ENCODE peak calls at places on chromosomes 12 and 14, in seven cellular contexts. B is neuronal stem cell, K is IMR-90, J is H9, H is mesendoderm, P is trophoblast cell, M is H1. R is an unnamed sample.

GRCh38 chr12:92608418-92609091 is 94.2 kb upstream of the PLEKHG7 start:
- DNase-seq in B (peak), K (peak), J (no peak), H (peak), P (peak), M (no peak), R (peak)

GRCh38 chr14:49769171-49769570 is 1.2 kb downstream of the KLHDC2 start:
- DNase-seq in B (no peak), K (peak), J (no peak), H (no peak), P (peak), M (no peak), R (no peak)

GRCh38 chr12:23221066-23221465 is 596.1 kb downstream of the ETNK1 start:
- DNase-seq in B (no peak), K (no peak), J (peak), H (peak), P (no peak), M (no peak), R (no peak)

GRCh38 chr12:132285311-132285741 is 44.1 kb downstream of the GALNT9 start:
- DNase-seq in B (no peak), K (no peak), J (no peak), H (no peak), P (no peak), M (no peak), R (no peak)

GRCh38 chr14:100658514-100658886 is 68.2 kb upstream of the DLK1 start:
- DNase-seq in B (no peak), K (no peak), J (peak), H (peak), P (no peak), M (no peak), R (no peak)

GRCh38 chr14:70640938-70641547 is 673 bp upstream of the TTC9 start:
- DNase-seq in B (peak), K (peak), J (peak), H (peak), P (peak), M (no peak), R (peak)

GRCh38 chr12:108853426-108853825 is 4.0 kb downstream of the SSH1 start:
- DNase-seq in B (no peak), K (no peak), J (no peak), H (no peak), P (no peak), M (no peak), R (no peak)

GRCh38 chr14:53022593-53022992 is 71.7 kb upstream of the FERMT2 start:
- DNase-seq in B (no peak), K (peak), J (no peak), H (no peak), P (no peak), M (no peak), R (no peak)

GRCh38 chr12:108207791-108208730 is 79.0 kb downstream of the WSCD2 start:
- DNase-seq in B (no peak), K (no peak), J (no peak), H (peak), P (no peak), M (no peak), R (no peak)

GRCh38 chr14:67680121-67680602 is 5.7 kb upstream of the VTI1B start:
- DNase-seq in B (no peak), K (peak), J (no peak), H (no peak), P (peak), M (no peak), R (peak)

GRCh38 chr12:14846878-14847580 is 3.7 kb upstream of the ART4 start:
- DNase-seq in B (no peak), K (no peak), J (no peak), H (no peak), P (no peak), M (no peak), R (no peak)

GRCh38 chr14:36556811-36557433 is 25.5 kb downstream of the NKX2-8 start:
- DNase-seq in B (no peak), K (peak), J (no peak), H (peak), P (peak), M (no peak), R (peak)

GRCh38 chr14:104678346-104678745 is 11.1 kb upstream of the INF2 start:
- DNase-seq in B (no peak), K (peak), J (no peak), H (peak), P (no peak), M (no peak), R (peak)

GRCh38 chr14:74737753-74738325 is 24.9 kb downstream of the FCF1 start:
- DNase-seq in B (no peak), K (peak), J (no peak), H (no peak), P (no peak), M (no peak), R (peak)

GRCh38 chr14:105061428-105062047 is 3.7 kb downstream of the GPR132 start:
- DNase-seq in B (no peak), K (no peak), J (no peak), H (no peak), P (no peak), M (no peak), R (no peak)

GRCh38 chr14:59454131-59454530 is 11.0 kb downstream of the GPR135 start:
- DNase-seq in B (no peak), K (peak), J (no peak), H (no peak), P (peak), M (no peak), R (peak)

GRCh38 chr12:119229837-119230236 is 51.1 kb downstream of the HSPB8 start:
- DNase-seq in B (peak), K (peak), J (peak), H (peak), P (peak), M (peak), R (peak)

GRCh38 chr12:128813883-128814282 is 9.9 kb downstream of the SLC15A4 start:
- DNase-seq in B (no peak), K (no peak), J (no peak), H (no peak), P (no peak), M (no peak), R (peak)

GRCh38 chr14:37078131-37078530 is 94.3 kb downstream of the SLC25A21 start:
- DNase-seq in B (no peak), K (no peak), J (no peak), H (no peak), P (no peak), M (no peak), R (peak)

GRCh38 chr12:51593539-51593938 is 2.5 kb downstream of the SCN8A start:
- DNase-seq in B (peak), K (peak), J (no peak), H (peak), P (peak), M (no peak), R (peak)

GRCh38 chr12:105278043-105278697 is 42.2 kb upstream of the APPL2 start:
- DNase-seq in B (no peak), K (peak), J (no peak), H (no peak), P (peak), M (no peak), R (no peak)

GRCh38 chr12:55713721-55714120 is 2.1 kb upstream of the BLOC1S1 start:
- DNase-seq in B (no peak), K (peak), J (no peak), H (no peak), P (peak), M (no peak), R (no peak)

GRCh38 chr14:100588671-100589070 is 1.5 kb upstream of the BEGAIN start:
- DNase-seq in B (no peak), K (no peak), J (no peak), H (no peak), P (no peak), M (no peak), R (no peak)

GRCh38 chr12:103773109-103773905 is 67.7 kb downstream of the NT5DC3 start:
- DNase-seq in B (no peak), K (peak), J (no peak), H (no peak), P (no peak), M (no peak), R (no peak)

GRCh38 chr12:75058228-75058627 is 151.4 kb downstream of the KCNC2 start:
- DNase-seq in B (no peak), K (peak), J (no peak), H (no peak), P (no peak), M (no peak), R (no peak)

GRCh38 chr12:67720383-67720856 is 71.9 kb downstream of the DYRK2 start:
- DNase-seq in B (no peak), K (peak), J (no peak), H (peak), P (no peak), M (no peak), R (peak)

GRCh38 chr14:78970677-78971076 is 800.5 kb downstream of the NRXN3 start:
- DNase-seq in B (no peak), K (no peak), J (no peak), H (no peak), P (no peak), M (no peak), R (no peak)

GRCh38 chr14:91647817-91648216 is 84.1 kb downstream of the CATSPERB start:
- DNase-seq in B (no peak), K (no peak), J (no peak), H (no peak), P (no peak), M (no peak), R (no peak)

DNA sequence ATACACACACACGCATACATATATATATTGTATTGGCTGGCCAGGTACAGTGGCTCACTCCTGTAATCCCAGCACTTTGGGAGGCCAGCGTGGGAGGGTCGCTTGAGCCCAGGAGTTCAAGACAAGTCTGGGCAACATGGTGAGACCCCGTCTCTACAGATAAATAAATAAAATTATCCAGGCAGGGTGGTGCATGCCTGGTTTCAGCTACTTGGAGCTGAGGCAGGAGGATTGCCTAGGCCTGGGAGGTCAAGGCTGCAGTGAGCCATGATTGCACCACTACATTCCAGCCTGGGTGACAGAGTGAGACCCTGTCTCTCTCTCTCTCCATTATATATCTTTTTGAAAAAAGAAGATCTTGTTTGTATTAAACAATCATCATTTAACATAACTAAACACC is 4.6 kb upstream of the SYNE3 start:
- DNase-seq in B (no peak), K (no peak), J (no peak), H (no peak), P (no peak), M (no peak), R (no peak)
- H3K4me2 ChIP-seq in B (no peak), K (no peak), J (no peak), H (no peak), P (no peak), M (no peak), R (no peak)

GRCh38 chr12:123721245-123721644 is 9.1 kb downstream of the ATP6V0A2 start:
- DNase-seq in B (no peak), K (no peak), J (no peak), H (no peak), P (no peak), M (no peak), R (no peak)

GRCh38 chr12:123715151-123715676 is 3.1 kb downstream of the ATP6V0A2 start:
- DNase-seq in B (no peak), K (peak), J (no peak), H (no peak), P (no peak), M (no peak), R (no peak)

GRCh38 chr12:123723765-123724164 is 11.6 kb downstream of the ATP6V0A2 start:
- DNase-seq in B (no peak), K (no peak), J (no peak), H (no peak), P (no peak), M (no peak), R (no peak)

GRCh38 chr12:123723011-123723410 is 10.9 kb downstream of the ATP6V0A2 start:
- DNase-seq in B (no peak), K (peak), J (no peak), H (no peak), P (peak), M (no peak), R (peak)

DNA sequence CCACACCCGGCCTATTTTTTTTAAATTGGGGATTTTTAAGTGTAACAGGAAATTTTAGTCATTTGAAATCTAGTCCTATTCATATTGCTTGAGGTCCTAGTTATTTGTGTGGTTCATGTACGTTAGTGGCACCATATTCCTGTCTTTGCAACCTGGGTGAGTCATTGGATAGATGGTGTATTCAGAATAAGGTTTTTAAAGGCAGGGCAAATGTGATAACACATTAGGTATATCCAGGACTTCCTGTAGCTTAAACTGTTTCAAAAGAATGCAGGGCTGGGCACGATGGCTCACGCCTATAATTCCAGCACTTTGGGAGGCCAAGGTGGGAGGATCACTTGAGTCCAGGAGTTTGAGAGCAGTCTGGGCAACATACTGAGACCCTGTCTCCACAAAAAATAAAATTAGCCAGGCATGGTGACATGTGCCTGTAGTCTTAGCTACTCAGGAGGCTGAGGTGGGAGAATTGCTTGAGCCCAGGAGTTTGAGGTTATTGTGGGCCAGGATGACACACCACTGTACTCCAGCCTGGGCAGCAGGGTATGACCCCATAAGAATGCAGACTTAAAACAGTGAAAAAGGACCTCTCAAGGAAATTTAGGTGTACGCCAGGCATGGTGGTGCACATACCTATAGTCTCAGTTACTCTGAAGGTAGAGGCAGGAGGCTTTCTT is 8.1 kb downstream of the ATP6V0A2 start:
- DNase-seq in B (no peak), K (no peak), J (no peak), H (peak), P (no peak), M (no peak), R (no peak)
- H3K9ac ChIP-seq in B (no peak), K (no peak), J (no peak), H (peak), P (no peak), M (no peak), R (no peak)

GRCh38 chr12:11868027-11868426 is 202.7 kb upstream of the BCL2L14 start:
- DNase-seq in B (no peak), K (no peak), J (no peak), H (no peak), P (no peak), M (no peak), R (no peak)
- H3K23ac ChIP-seq in B (no peak), K (no peak), J (no peak), H (no peak), P (no peak), M (no peak), R (no peak)

GRCh38 chr12:124684971-124685688 is 117.7 kb upstream of the NCOR2 start:
- DNase-seq in B (no peak), K (peak), J (no peak), H (no peak), P (peak), M (no peak), R (peak)

GRCh38 chr12:124686001-124686884 is 118.8 kb upstream of the NCOR2 start:
- DNase-seq in B (no peak), K (peak), J (no peak), H (peak), P (peak), M (no peak), R (peak)

GRCh38 chr12:124686885-124687694 is 119.7 kb upstream of the NCOR2 start:
- DNase-seq in B (no peak), K (no peak), J (no peak), H (no peak), P (no peak), M (no peak), R (no peak)

GRCh38 chr12:124684496-124684895 is 117.1 kb upstream of the NCOR2 start:
- DNase-seq in B (no peak), K (peak), J (no peak), H (no peak), P (peak), M (no peak), R (peak)

DNA sequence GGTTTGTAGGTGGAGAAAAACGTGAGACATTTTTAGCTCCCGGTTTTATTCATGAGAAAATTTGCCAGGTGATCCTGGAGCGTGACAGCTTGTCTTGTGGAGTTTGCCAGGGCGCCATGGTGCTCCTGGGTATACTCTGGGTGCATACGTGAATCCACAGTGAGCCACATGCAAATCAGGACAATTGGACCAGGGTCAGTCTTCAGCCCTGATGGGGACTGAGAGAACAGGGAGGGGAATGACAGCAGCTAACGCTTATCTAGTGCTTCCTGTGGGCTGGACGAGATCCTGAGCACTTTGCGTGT is 118.2 kb upstream of the NCOR2 start:
- DNase-seq in B (no peak), K (no peak), J (no peak), H (no peak), P (no peak), M (no peak), R (no peak)
- H3K4me2 ChIP-seq in B (no peak), K (peak), J (no peak), H (no peak), P (no peak), M (no peak), R (peak)

GRCh38 chr12:52945389-52946232 is 3.3 kb upstream of the KRT18 start:
- DNase-seq in B (no peak), K (peak), J (peak), H (peak), P (peak), M (peak), R (peak)

GRCh38 chr12:52942056-52942913 is 6.6 kb upstream of the KRT18 start:
- DNase-seq in B (no peak), K (peak), J (no peak), H (no peak), P (peak), M (no peak), R (no peak)

GRCh38 chr12:52946334-52946733 is 2.6 kb upstream of the KRT18 start:
- DNase-seq in B (no peak), K (no peak), J (no peak), H (no peak), P (peak), M (no peak), R (peak)

GRCh38 chr12:52944683-52945388 is 4.1 kb upstream of the KRT18 start:
- DNase-seq in B (no peak), K (no peak), J (no peak), H (no peak), P (peak), M (no peak), R (no peak)

DNA sequence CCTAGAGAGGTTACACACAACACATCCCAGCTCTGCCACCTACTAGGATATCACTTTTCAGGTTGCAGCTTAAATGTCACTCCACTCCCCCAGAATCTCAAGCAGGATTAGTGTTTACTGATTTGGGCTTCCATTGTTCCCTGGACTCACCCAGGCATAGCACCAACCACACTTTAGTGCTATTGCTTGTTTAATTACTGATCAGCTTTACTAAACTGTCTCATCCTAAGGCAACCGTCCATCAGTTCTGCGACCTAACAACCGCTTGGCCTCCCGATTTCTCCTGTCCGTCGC is 6.1 kb upstream of the KRT18 start:
- DNase-seq in B (no peak), K (no peak), J (no peak), H (peak), P (no peak), M (no peak), R (no peak)
- H3K9ac ChIP-seq in B (no peak), K (no peak), J (no peak), H (peak), P (no peak), M (no peak), R (no peak)

GRCh38 chr14:26729851-26730250 is 132.0 kb upstream of the NOVA1 start:
- DNase-seq in B (no peak), K (no peak), J (no peak), H (no peak), P (no peak), M (no peak), R (no peak)
- H3K23ac ChIP-seq in B (no peak), K (no peak), J (no peak), H (no peak), P (no peak), M (no peak), R (no peak)